ENCODE peak calls at places on chromosomes 2 and 18, in five cellular contexts. S is fibroblast of lung, E is GM12865, T is T-cell, M is brain pericyte. N is an unnamed sample.

GRCh38 chr2:25899404-25899925 is 21.2 kb upstream of the ASXL2 start:
- DNase-seq in S (no peak), T (no peak), M (no peak), E (no peak), N (no peak)

GRCh38 chr2:239241431-239241830 is 159.4 kb downstream of the HDAC4 start:
- DNase-seq in S (no peak), M (no peak), E (no peak), T (no peak), N (no peak)

GRCh38 chr2:31962757-31963361 is 47.9 kb downstream of the MEMO1 start:
- DNase-seq in M (no peak), E (peak), S (no peak), T (no peak), N (peak)

GRCh38 chr2:230932556-230933511 is 7.8 kb upstream of the GPR55 start:
- DNase-seq in M (no peak), T (no peak), E (no peak), S (no peak), N (no peak)

GRCh38 chr2:69780907-69781306 is 39.0 kb downstream of the ANXA4 start:
- DNase-seq in M (no peak), S (no peak), E (no peak), T (no peak), N (no peak)

GRCh38 chr18:34802938-34803337 is 92.8 kb downstream of the DTNA start:
- DNase-seq in M (no peak), S (peak), T (no peak), E (no peak), N (no peak)

GRCh38 chr2:189407161-189407943 is 33.9 kb upstream of the WDR75 start:
- DNase-seq in T (no peak), E (no peak), M (no peak), S (peak), N (no peak)

GRCh38 chr18:47883771-47884413 is 46.6 kb downstream of the SMAD2 start:
- DNase-seq in M (no peak), T (no peak), S (peak), E (no peak), N (no peak)

GRCh38 chr2:150589760-150590159 is 102.3 kb upstream of the RND3 start:
- DNase-seq in M (no peak), T (no peak), E (no peak), S (no peak), N (no peak)

GRCh38 chr2:235414422-235414821 is 79.4 kb upstream of the AGAP1 start:
- DNase-seq in E (no peak), T (no peak), M (no peak), S (no peak), N (no peak)

GRCh38 chr2:1581965-1582625 is 162.2 kb downstream of the PXDN start:
- DNase-seq in E (no peak), S (no peak), M (no peak), T (no peak), N (no peak)

GRCh38 chr2:75595541-75596395 is 35.0 kb upstream of the EVA1A start:
- DNase-seq in E (no peak), M (no peak), T (no peak), S (peak), N (no peak)

GRCh38 chr2:196101325-196101981 is 32.8 kb upstream of the DNAH7 start:
- DNase-seq in M (peak), S (peak), E (peak), T (no peak), N (peak)

GRCh38 chr18:50311573-50312106 is 24.1 kb upstream of the CXXC1 start:
- DNase-seq in E (no peak), M (no peak), S (no peak), T (no peak), N (no peak)

GRCh38 chr18:72452328-72452727 is 91.8 kb downstream of the CBLN2 start:
- DNase-seq in M (no peak), S (no peak), T (no peak), E (no peak), N (no peak)

GRCh38 chr2:225017713-225018112 is 24.6 kb downstream of the DOCK10 start:
- DNase-seq in E (no peak), T (no peak), M (no peak), S (no peak), N (no peak)

GRCh38 chr2:240294514-240294913 is 140.9 kb upstream of the GPC1 start:
- DNase-seq in E (no peak), S (no peak), M (no peak), T (no peak), N (no peak)

GRCh38 chr2:233141888-233142287 is 81.7 kb downstream of the INPP5D start:
- DNase-seq in S (no peak), T (no peak), E (no peak), M (no peak), N (no peak)

GRCh38 chr2:127324635-127325034 is 30.7 kb upstream of the ERCC3 start:
- DNase-seq in E (peak), S (peak), M (peak), T (no peak), N (peak)

GRCh38 chr2:102915128-102915527 is 153.3 kb downstream of the TMEM182 start:
- DNase-seq in S (peak), M (no peak), T (no peak), E (no peak), N (no peak)

GRCh38 chr2:210271300-210271699 is 43.7 kb downstream of the MYL1 start:
- DNase-seq in S (no peak), T (no peak), E (no peak), M (no peak), N (no peak)

GRCh38 chr2:118808429-118808809 is 39.0 kb downstream of the EN1 start:
- DNase-seq in S (no peak), T (no peak), E (no peak), M (no peak), N (no peak)

GRCh38 chr2:144682248-144682647 is 162.3 kb upstream of the ZEB2 start:
- DNase-seq in S (no peak), T (no peak), E (no peak), M (no peak), N (no peak)

GRCh38 chr2:226398580-226398979 is 401.0 kb downstream of the IRS1 start:
- DNase-seq in S (peak), M (no peak), T (no peak), E (no peak), N (no peak)